ENCODE peak calls at places on chromosomes 5 and 9, in nine cellular contexts. A, O, J, Z, E, L, D, M and U are unnamed samples.
A peak's percentile ranks its signal among the peaks of the same experiment; 100 is the strongest.

GRCh38 chr5:171158581-171158980 is 150.5 kb upstream of the TLX3 start:
- DNase-seq in M (no peak), L (no peak), D (no peak), Z (no peak), E (no peak), J (no peak), A (no peak), O (no peak), U (no peak)

GRCh38 chr5:58197875-58198274 is 262.0 kb downstream of the PLK2 start:
- DNase-seq in E (no peak), A (no peak), Z (no peak), J (no peak), M (no peak), O (no peak), L (no peak), D (no peak), U (no peak)

GRCh38 chr5:39073759-39074008 is 515 bp downstream of the RICTOR start:
- DNase-seq in O (no peak), Z (no peak), J (no peak), M (no peak), E (no peak), L (no peak), D (no peak), A (no peak), U (no peak)

GRCh38 chr5:157290981-157291711 is 25.2 kb downstream of the CYFIP2 start:
- DNase-seq in A (no peak), J (peak; percentile 51), Z (peak; percentile 99), E (no peak), O (no peak), L (no peak), D (peak; percentile 89), M (no peak), U (no peak)

GRCh38 chr5:91296691-91297143 is 86.4 kb downstream of the ARRDC3 start:
- DNase-seq in D (no peak), E (no peak), A (no peak), J (peak; percentile 41), O (peak; percentile 88), M (no peak), L (peak; percentile 86), Z (no peak), U (peak; percentile 83)

GRCh38 chr5:139817970-139818369 is 22.4 kb downstream of the PSD2 start:
- DNase-seq in L (peak; percentile 80), A (no peak), Z (no peak), M (no peak), O (no peak), J (no peak), E (no peak), D (no peak), U (no peak)

GRCh38 chr5:59107692-59108091 is 524.8 kb downstream of the RAB3C start:
- DNase-seq in O (no peak), Z (no peak), M (no peak), E (no peak), L (no peak), D (no peak), A (no peak), J (peak; percentile 68), U (peak; percentile 65)

GRCh38 chr9:137023583-137023991 is 4.5 kb downstream of the ABCA2 start:
- DNase-seq in M (no peak), Z (no peak), L (no peak), A (no peak), D (no peak), O (no peak), J (no peak), E (no peak), U (no peak)

GRCh38 chr5:145718956-145719355 is 116.2 kb downstream of the PRELID2 start:
- DNase-seq in A (peak; percentile 4), D (no peak), Z (peak; percentile 22), O (no peak), E (no peak), M (no peak), J (no peak), L (no peak), U (no peak)

GRCh38 chr5:116573279-116573616 is 1.4 kb downstream of the SEMA6A start:
- DNase-seq in J (peak; percentile 36), O (no peak), L (peak; percentile 38), Z (no peak), D (peak; percentile 46), M (peak; percentile 46), E (peak; percentile 21), A (no peak), U (no peak)

GRCh38 chr5:116575635-116576042 is 1.0 kb upstream of the SEMA6A start:
- DNase-seq in J (no peak), A (no peak), M (peak; percentile 52), O (no peak), E (no peak), D (no peak), L (peak; percentile 69), Z (no peak), U (no peak)

GRCh38 chr5:116573617-116574431 is 799 bp downstream of the SEMA6A start:
- DNase-seq in D (no peak), Z (no peak), L (peak; percentile 90), A (no peak), O (no peak), M (peak; percentile 44), E (no peak), J (no peak), U (no peak)

GRCh38 chr5:116576043-116576713 is 1.6 kb upstream of the SEMA6A start:
- DNase-seq in D (peak; percentile 56), O (peak; percentile 30), J (peak; percentile 55), L (peak; percentile 95), E (peak; percentile 56), Z (peak; percentile 24), A (peak; percentile 72), M (peak; percentile 80), U (peak; percentile 49)

DNA sequence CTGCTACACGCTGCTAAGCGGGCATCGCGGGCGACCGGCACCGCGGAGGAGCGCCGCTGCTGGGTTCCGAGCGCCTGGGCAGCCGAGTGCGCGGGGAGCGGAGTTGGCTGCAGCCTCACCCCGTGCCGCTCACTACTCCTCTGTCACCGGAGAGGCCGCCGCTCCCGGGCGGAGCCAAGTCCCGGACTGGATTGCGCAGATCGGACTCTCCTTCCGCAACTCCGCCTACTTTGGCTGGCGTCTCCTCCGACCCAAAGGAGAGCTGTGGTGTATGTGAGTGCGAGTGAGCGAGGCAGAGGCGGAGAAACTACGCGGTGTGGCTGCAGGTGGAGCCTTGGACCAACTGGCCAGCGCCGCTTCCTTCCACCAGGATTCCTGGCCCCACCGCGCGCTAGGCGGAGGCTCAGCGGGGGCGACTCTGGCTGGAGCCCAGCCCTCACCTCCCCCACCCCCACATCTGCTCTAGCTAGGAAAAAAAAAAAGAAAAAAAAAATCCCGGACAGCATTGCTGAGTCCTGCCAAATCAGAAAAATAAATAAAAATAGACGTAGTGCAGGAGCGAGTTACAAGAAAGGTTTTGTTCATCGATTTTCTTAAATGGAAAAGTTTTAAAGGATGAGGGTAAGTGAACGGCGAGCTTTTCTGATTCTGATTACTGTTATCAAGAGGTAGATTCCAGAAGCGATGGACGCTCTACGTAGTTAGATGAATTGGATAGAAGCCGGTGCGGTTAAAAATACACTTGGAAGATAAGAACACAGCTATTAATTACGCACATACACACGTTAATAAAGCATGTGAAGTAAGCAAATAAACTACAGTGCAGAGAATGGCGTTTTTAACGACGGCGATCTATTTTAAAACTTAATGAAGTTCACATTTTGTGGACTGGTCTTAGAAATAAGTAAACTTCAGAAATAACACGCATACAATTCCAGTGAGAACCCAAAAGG is at the start of gene SEMA6A:
- DNase-seq in J (peak; percentile 90), A (peak; percentile 95), M (peak; percentile 92), E (peak; percentile 84), O (peak; percentile 87), L (peak; percentile 96), Z (peak; percentile 61), D (peak; percentile 89), U (peak; percentile 86)
- TF ChIP-seq CTCF in J (no peak), A (no peak), M (no peak), E (peak; percentile 12), O (no peak), L (no peak), Z (peak; percentile 34), D (no peak), U (no peak)

GRCh38 chr9:83701286-83701685 is 6.5 kb downstream of the UBQLN1 start:
- DNase-seq in E (no peak), A (no peak), L (no peak), Z (no peak), M (no peak), O (no peak), D (no peak), J (no peak), U (no peak)

GRCh38 chr9:83701769-83702168 is 6.0 kb downstream of the UBQLN1 start:
- DNase-seq in E (no peak), A (no peak), O (no peak), D (no peak), L (no peak), Z (no peak), M (no peak), J (no peak), U (no peak)

GRCh38 chr9:83698976-83699585 is 8.7 kb downstream of the UBQLN1 start:
- DNase-seq in A (no peak), O (no peak), E (no peak), Z (no peak), J (no peak), L (no peak), D (no peak), M (no peak), U (no peak)

GRCh38 chr9:83699615-83700014 is 8.1 kb downstream of the UBQLN1 start:
- DNase-seq in E (no peak), O (no peak), M (no peak), Z (no peak), A (no peak), D (no peak), J (no peak), L (no peak), U (no peak)
- H3K4me3 ChIP-seq in E (no peak overlapping the region), O (no peak overlapping the region), M (no peak overlapping the region), Z (no peak overlapping the region), A (no peak overlapping the region), D (no peak overlapping the region), J (no peak overlapping the region), L (no peak overlapping the region), U (no peak overlapping the region)

GRCh38 chr5:143390258-143390657 is 13.2 kb downstream of the NR3C1 start:
- DNase-seq in E (no peak), A (no peak), Z (no peak), D (no peak), J (no peak), M (no peak), L (no peak), O (no peak), U (no peak)
- H3K4me1 ChIP-seq in E (peaks cover 5% of the 10 kb centered on the region), A (no peaks in the 10 kb centered on the region), Z (peaks cover 23% of the 10 kb centered on the region), D (no peaks in the 10 kb centered on the region), J (peaks cover 17% of the 10 kb centered on the region), M (no peaks in the 10 kb centered on the region), L (peaks cover 30% of the 10 kb centered on the region), O (peaks cover 3% of the 10 kb centered on the region), U (peaks cover 19% of the 10 kb centered on the region)

DNA sequence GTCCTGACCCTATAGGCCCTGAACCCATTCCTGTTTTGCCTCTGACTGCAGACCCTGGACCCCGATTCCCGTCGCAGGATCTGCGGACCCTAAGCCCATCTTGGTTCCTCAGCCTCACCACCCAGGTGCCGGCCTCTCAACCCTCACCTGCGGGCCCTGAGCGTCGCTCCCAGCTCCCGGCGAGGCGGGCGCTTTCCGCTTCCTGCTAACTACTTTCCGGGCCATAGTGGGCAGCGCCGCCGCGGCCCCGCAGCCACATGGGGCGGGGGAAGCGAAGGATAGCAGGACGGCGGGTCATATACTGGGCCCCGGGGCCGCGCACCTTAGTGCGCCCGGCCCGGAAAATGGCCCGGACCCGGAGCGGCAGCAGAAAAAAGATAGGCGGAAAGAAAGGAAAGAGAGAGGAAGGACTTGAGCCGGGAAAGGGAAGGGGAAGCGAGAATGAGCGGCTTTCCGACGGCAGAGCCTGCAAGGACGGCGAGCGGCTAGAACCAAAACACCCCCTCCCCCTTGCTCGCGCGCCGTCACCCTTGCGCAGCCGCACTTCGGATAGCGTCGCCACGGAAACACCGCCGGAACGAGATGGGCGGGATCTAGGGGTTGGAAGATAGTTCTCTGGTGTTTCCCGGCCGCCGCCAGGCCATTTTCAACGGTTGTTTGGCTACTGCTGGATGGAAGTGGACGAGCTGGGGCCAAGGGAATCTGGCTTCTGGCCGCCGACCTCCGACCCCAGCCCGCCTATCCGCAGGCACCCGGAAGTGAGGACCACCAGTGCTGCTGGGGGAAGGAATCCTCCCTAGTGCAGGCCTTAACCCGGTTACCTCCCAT is at the start of gene DCAF12:
- DNase-seq in E (peak; percentile 92), J (peak; percentile 92), L (peak; percentile 99), A (peak; percentile 78), Z (peak; percentile 85), O (peak; percentile 81), D (peak; percentile 92), M (peak; percentile 92), U (peak; percentile 92)
- TF ChIP-seq CTCF in E (peak; percentile 17), J (no peak), L (no peak), A (no peak), Z (peak; percentile 4), O (no peak), D (no peak), M (no peak), U (no peak)